ENCODE peak calls at places on chromosomes 4 and X, in ten cellular contexts. R is spleen, L is sigmoid colon, G is testis, Q is suprapubic skin, X is right lobe of liver, P is adrenal gland, M is HCT116, A is transverse colon, C is HepG2. U is an unnamed sample.

GRCh38 chrX:387729-388128 is 1.0 kb upstream of the PPP2R3B start:
- DNase-seq in L (no peak), X (no peak), M (no peak), A (peak; percentile 36), Q (no peak), R (peak; percentile 84), C (no peak), P (no peak), G (no peak), U (no peak)

GRCh38 chr4:130478406-130478805 is 1382.5 kb downstream of the C4orf33 start:
- DNase-seq in Q (no peak), C (no peak), M (no peak), A (no peak), G (no peak), X (no peak), P (no peak), L (no peak), R (no peak), U (no peak)

GRCh38 chrX:136822337-136823095 is 41.8 kb upstream of the ARHGEF6 start:
- DNase-seq in G (no peak), A (no peak), R (no peak), C (no peak), L (no peak), X (no peak), M (no peak), P (peak; percentile 37), Q (no peak), U (no peak)

GRCh38 chrX:69082055-69082752 is 83.0 kb downstream of the PJA1 start:
- DNase-seq in L (no peak), A (no peak), M (no peak), P (no peak), Q (no peak), G (no peak), C (no peak), X (no peak), R (peak; percentile 62), U (no peak)

GRCh38 chr4:145315828-145316227 is 135.4 kb upstream of the OTUD4 start:
- DNase-seq in A (no peak), M (no peak), X (no peak), L (no peak), G (no peak), C (no peak), Q (no peak), R (no peak), P (no peak), U (no peak)

GRCh38 chr4:84224522-84224921 is 274.6 kb downstream of the NKX6-1 start:
- DNase-seq in M (no peak), Q (no peak), L (no peak), R (no peak), X (no peak), P (no peak), G (no peak), C (no peak), A (no peak), U (no peak)

GRCh38 chr4:153523941-153524386 is 57.8 kb downstream of the TMEM131L start:
- DNase-seq in C (no peak), P (no peak), R (no peak), M (no peak), L (no peak), G (no peak), Q (no peak), X (no peak), A (no peak), U (no peak)

GRCh38 chrX:41334866-41335589 is 1.1 kb downstream of the DDX3X start:
- DNase-seq in X (peak; percentile 81), M (no peak), R (peak; percentile 92), P (peak; percentile 77), L (peak; percentile 91), Q (peak; percentile 83), A (peak; percentile 70), G (peak; percentile 63), C (no peak), U (peak; percentile 67)

DNA sequence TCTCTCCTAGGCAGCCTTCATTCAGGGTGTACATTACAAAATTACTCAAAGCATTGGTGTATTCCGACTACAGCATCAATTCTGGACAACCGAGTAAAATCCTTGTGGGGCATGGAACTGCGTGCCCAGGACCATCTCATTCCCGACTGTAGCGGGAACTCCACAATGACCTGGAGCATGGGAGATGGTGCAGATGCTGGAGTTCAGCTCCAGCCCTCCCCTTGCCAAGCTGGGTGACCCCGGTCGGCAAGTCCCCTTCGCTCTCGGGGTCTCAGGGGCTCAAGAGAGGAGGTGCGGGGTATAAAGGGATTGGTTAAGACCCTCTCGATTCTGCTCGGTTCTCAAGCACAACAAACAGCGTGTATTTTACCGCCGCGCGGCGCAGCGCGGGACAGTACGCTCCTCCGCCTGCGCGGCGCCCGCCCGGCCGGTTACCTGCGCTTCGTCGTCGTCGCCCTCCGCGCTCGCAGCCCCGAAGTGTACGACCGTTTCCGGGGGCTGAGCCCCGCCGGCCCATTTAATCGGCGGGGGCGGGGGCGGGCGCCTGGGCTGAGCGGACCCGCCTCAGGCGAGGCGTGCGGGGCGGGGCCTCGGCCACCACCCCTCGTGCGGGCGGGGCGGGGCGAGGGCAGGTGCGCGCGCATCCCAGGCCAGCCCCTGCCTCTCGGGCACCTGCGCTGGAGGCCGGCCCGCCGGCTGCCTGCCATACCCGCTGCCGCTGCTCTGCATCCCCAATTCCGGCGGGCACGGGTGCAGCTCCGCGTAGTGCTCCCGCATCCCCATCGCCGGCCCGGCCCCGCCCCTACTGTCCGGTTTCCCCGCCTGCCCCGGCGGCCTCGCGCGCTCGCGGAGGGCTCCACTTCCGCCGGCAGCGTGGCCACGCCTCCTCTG is at the start of gene G6PD:
- DNase-seq in P (no peak), C (peak; percentile 43), R (peak; percentile 96), A (peak; percentile 83), Q (peak; percentile 91), M (peak; percentile 6), L (no peak), X (no peak), G (peak; percentile 75), U (no peak)
- TF ChIP-seq POLR2A in P (peak; percentile 34), C (peak; percentile 49), R (peak; percentile 9), A (no peak), Q (no peak), M (peak; percentile 40), L (no peak), X (peak; percentile 52), G (no peak), U (no peak)

GRCh38 chrX:145817666-145818521 is at the start of gene SLITRK2:
- DNase-seq in C (no peak), A (no peak), M (no peak), P (no peak), G (peak; percentile 12), R (peak; percentile 73), L (no peak), Q (no peak), X (peak; percentile 51), U (no peak)
- H3K27me3 ChIP-seq in C (no peaks in the 10 kb centered on the region), A (peaks cover 19% of the 10 kb centered on the region), M (no peaks in the 10 kb centered on the region), P (peaks cover 63% of the 10 kb centered on the region), G (no peaks in the 10 kb centered on the region), R (no peaks in the 10 kb centered on the region), L (peaks cover 4% of the 10 kb centered on the region), Q (peaks cover 13% of the 10 kb centered on the region), X (peaks cover 16% of the 10 kb centered on the region), U (no peaks in the 10 kb centered on the region)

DNA sequence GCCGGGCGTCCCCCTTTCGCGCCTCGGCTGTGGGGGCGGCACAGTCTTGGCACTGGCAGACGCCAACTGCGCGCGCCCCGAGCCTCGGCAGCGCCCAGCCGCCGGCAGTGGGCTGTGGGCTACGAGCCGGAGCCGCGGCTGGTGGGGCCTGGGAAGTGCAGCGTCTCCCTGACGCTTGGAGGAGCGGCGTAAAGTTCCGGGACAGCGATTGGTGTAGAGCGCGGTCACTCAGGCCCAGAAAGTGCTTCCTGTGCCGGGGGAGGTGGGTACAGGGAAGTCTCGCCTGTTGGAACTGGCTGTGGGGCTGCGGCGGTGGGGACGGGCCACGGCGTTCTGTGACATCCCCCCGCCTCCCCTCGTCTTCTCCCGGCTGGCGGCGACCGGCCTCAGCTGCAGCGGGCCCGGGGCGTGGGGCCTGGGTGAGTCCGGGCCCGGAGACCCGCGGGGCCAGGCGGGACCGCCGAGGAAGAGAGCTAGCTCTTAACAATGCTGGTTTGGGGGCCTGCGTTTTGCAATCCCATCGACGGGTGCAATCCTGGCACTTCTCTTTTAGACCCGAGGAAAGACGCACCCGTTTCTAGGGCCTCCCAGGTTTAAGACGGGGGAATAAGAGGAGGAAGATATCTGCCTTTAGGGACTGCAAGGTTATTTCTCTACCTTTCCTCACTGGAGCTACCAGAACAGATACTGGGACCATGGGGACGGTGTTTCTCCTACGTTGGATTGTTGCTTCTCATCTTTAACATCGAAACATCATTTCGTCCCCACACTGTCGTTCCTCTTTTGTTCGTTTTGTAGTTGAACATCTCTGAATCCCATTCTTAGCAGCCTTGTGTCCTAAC is at the start of the genes RWDD4 and TRAPPC11:
- DNase-seq in L (peak; percentile 99), G (peak; percentile 99), C (peak; percentile 94), Q (peak; percentile 99), X (peak; percentile 99), M (peak; percentile 88), P (peak; percentile 99), A (peak; percentile 98), R (peak; percentile 99), U (peak; percentile 96)
- TF ChIP-seq POLR2A in L (peak; percentile 84), G (peak; percentile 61), C (peak; percentile 43), Q (peak; percentile 31), X (peak; percentile 97), M (peak; percentile 37), P (peak; percentile 99), A (peak; percentile 94), R (peak; percentile 90), U (peak; percentile 77)

DNA sequence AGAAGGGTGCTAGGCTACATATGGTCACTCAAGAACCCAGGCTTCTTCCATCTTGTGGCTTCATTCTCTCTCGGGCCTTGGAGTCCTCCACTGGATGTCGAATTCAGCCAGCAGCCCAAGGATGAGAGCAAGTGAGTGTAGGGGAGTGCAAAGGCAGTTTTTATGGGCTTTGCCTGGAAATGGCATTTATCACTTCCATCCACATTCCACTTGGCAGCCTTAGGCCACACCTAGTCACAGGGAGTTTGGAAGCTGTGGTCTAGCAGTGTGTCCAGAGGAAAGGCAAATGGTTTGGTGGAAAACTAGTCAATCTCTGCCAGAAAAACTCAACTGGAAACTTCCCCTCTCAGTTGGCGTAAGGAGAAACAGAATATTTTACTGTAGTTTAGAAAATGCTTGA is 59.0 kb downstream of the NHS start:
- DNase-seq in G (no peak), Q (no peak), M (no peak), A (no peak), P (no peak), C (no peak), X (no peak), R (no peak), L (no peak), U (no peak)
- H3K27me3 ChIP-seq in G (no peaks in the 10 kb centered on the region), Q (no peaks in the 10 kb centered on the region), M (no peaks in the 10 kb centered on the region), A (no peaks in the 10 kb centered on the region), P (peaks cover 4% of the 10 kb centered on the region), C (no peaks in the 10 kb centered on the region), X (no peaks in the 10 kb centered on the region), R (peaks cover 6% of the 10 kb centered on the region), L (no peaks in the 10 kb centered on the region), U (peaks cover 34% of the 10 kb centered on the region)

GRCh38 chr4:184348311-184349233 is 125.8 kb downstream of the IRF2 start:
- DNase-seq in L (no peak), G (peak; percentile 51), P (peak; percentile 92), C (peak; percentile 99), M (no peak), A (peak; percentile 85), Q (no peak), X (peak; percentile 84), R (no peak), U (no peak)
- TF ChIP-seq POLR2A in L (no peak), G (no peak), P (peak; percentile 85), C (peak; percentile 81), M (no peak), A (peak; percentile 91), Q (no peak), X (peak; percentile 75), R (peak; percentile 46), U (no peak)

DNA sequence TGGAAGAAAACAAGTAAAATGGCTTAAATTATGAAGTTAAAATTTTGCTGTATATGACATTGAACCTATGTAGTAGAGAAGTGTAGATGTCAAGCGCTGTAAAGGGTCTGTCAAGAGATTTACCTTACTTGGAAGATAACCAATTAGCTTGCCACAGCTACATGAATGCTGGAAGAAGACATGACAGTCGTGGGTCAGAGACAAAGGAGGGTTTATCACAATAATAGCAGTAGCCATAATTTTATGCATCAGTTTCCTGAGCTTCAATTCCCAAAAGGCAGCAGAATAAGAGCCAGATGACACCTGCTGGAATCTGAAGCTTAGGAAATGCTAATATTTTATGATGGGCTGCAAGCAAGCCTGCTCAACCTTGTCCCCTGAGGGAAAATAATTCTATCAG is 293.0 kb downstream of the PRDM5 start:
- DNase-seq in C (no peak), X (no peak), A (no peak), G (no peak), P (no peak), M (no peak), R (no peak), Q (no peak), L (no peak), U (no peak)
- H3K27me3 ChIP-seq in C (no peaks in the 10 kb centered on the region), X (no peaks in the 10 kb centered on the region), A (no peaks in the 10 kb centered on the region), G (no peaks in the 10 kb centered on the region), P (no peaks in the 10 kb centered on the region), M (no peaks in the 10 kb centered on the region), R (no peaks in the 10 kb centered on the region), Q (no peaks in the 10 kb centered on the region), L (no peaks in the 10 kb centered on the region), U (no peaks in the 10 kb centered on the region)

U was measured in breast epithelium.